ENCODE peak calls at places on chromosomes 6 and 20, in four cellular contexts. P is IMR-90, E is H9, H is neuronal stem cell. Y is an unnamed sample.

GRCh38 chr6:29887819-29888581 is 54.3 kb upstream of the HLA-A start:
- DNase-seq in E (peak), P (peak), H (peak), Y (peak)

GRCh38 chr20:14477125-14477524 is 139.7 kb upstream of the FLRT3 start:
- DNase-seq in P (peak), H (no peak), E (no peak), Y (no peak)

GRCh38 chr6:56091159-56091869 is 156.1 kb downstream of the COL21A1 start:
- DNase-seq in P (peak), E (no peak), H (no peak), Y (peak)

GRCh38 chr20:51679254-51679921 is 88.8 kb downstream of the ATP9A start:
- DNase-seq in P (no peak), E (no peak), H (no peak), Y (no peak)

GRCh38 chr6:159729598-159729997 is 2.3 kb downstream of the WTAP start:
- DNase-seq in E (no peak), H (no peak), P (peak), Y (no peak)

GRCh38 chr6:144346719-144347446 is 61.7 kb downstream of the UTRN start:
- DNase-seq in P (peak), E (no peak), H (no peak), Y (peak)

GRCh38 chr6:3568396-3569082 is 111.7 kb upstream of the SLC22A23 start:
- DNase-seq in P (peak), E (no peak), H (no peak), Y (no peak)

GRCh38 chr6:168407842-168408241 is 33.1 kb upstream of the SMOC2 start:
- DNase-seq in E (peak), H (no peak), P (no peak), Y (no peak)

GRCh38 chr20:52915564-52915963 is 56.6 kb upstream of the TSHZ2 start:
- DNase-seq in H (no peak), P (no peak), E (no peak), Y (no peak)

GRCh38 chr6:137094411-137095008 is 49.7 kb upstream of the IL20RA start:
- DNase-seq in H (peak), P (peak), E (peak), Y (peak)

GRCh38 chr6:100258752-100259151 is 206.0 kb downstream of the SIM1 start:
- DNase-seq in H (no peak), E (no peak), P (no peak), Y (no peak)

GRCh38 chr6:118896339-118897136 is 2.6 kb downstream of the ASF1A start:
- DNase-seq in P (peak), E (no peak), H (no peak), Y (peak)

DNA sequence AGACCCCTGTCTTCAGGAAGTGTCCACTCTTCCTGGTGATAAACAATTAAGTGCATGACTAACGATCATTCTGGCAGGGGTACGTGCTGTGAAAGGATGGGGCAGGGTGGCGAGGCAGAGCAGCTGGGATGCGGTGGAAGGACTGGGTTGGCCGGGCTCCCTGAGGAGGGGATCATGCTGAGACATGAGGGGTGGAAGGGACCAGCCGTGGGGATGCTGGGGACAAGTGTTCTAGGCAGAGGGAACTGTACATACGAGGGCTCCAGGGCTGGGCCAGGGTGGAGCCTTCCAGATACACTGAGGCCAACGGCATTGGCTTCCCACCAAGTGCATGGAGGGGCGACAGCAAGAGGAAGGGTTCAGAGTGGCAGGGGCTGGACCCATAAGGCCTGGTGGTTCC is 65.7 kb upstream of the SIRPA start:
- DNase-seq in H (no peak), E (no peak), P (no peak), Y (no peak)
- H4K91ac ChIP-seq in H (peak), E (no peak), P (peak), Y (no peak)

GRCh38 chr6:170312876-170313275 is 6.3 kb downstream of the FAM120B start:
- DNase-seq in P (no peak), H (no peak), E (no peak), Y (no peak)

GRCh38 chr6:170311696-170312095 is 5.1 kb downstream of the FAM120B start:
- DNase-seq in P (peak), H (no peak), E (no peak), Y (no peak)

GRCh38 chr6:170314983-170315382 is 8.4 kb downstream of the FAM120B start:
- DNase-seq in E (no peak), P (peak), H (no peak), Y (no peak)

GRCh38 chr6:170316071-170316470 is 9.5 kb downstream of the FAM120B start:
- DNase-seq in P (peak), H (no peak), E (no peak), Y (peak)

GRCh38 chr6:170313716-170314295 is 7.2 kb downstream of the FAM120B start:
- DNase-seq in E (peak), P (peak), H (no peak), Y (no peak)
- H2AK5ac ChIP-seq in E (no peak), P (no peak), H (no peak), Y (no peak)

GRCh38 chr20:24444531-24445190 is 24.8 kb upstream of the SYNDIG1 start:
- DNase-seq in E (no peak), P (no peak), H (no peak), Y (no peak)

GRCh38 chr20:24445510-24446170 is 23.8 kb upstream of the SYNDIG1 start:
- DNase-seq in H (no peak), E (no peak), P (no peak), Y (no peak)

GRCh38 chr20:24443436-24443835 is 26.0 kb upstream of the SYNDIG1 start:
- DNase-seq in E (peak), H (no peak), P (no peak), Y (no peak)

GRCh38 chr20:24441600-24441999 is 27.8 kb upstream of the SYNDIG1 start:
- DNase-seq in H (no peak), P (no peak), E (no peak), Y (no peak)

DNA sequence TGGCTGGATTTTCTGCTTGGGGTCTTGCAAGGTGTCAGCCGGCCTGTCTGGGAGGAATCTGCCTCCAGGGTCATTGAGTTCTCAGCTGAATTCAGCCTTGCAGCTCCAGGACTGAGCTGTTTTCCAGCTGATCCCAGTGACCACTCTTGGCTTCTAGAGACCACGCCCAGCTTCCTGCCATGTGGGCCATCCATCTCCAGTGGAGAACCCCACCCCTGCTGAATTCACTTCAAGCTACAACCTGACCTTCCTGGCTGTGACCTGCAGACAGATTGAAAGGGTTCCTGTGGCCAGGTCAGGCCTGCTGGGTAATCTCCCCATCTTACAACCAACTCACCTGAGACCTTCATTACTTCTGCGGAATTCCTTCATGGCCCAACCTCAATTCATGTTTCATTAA is 26.5 kb upstream of the SYNDIG1 start:
- DNase-seq in E (no peak), H (no peak), P (no peak), Y (no peak)
- H4K91ac ChIP-seq in E (no peak), H (no peak), P (no peak), Y (no peak)

GRCh38 chr6:31173406-31173805 is 2.9 kb upstream of the POU5F1 start:
- DNase-seq in H (no peak), E (no peak), P (no peak), Y (no peak)
- H2AK5ac ChIP-seq in H (no peak), E (no peak), P (no peak), Y (no peak)

GRCh38 chr6:44226368-44227137 is 3.2 kb downstream of the SLC29A1 start:
- DNase-seq in H (no peak), E (no peak), P (no peak), Y (no peak)
- H4K91ac ChIP-seq in H (no peak), E (no peak), P (no peak), Y (peak)

GRCh38 chr6:34526241-34526972 is 29.7 kb downstream of the SPDEF start:
- DNase-seq in H (no peak), P (no peak), E (no peak), Y (peak)

GRCh38 chr6:34528996-34529664 is 27.0 kb downstream of the SPDEF start:
- DNase-seq in H (no peak), E (no peak), P (no peak), Y (no peak)

GRCh38 chr6:34529665-34530327 is 26.3 kb downstream of the SPDEF start:
- DNase-seq in E (no peak), P (no peak), H (no peak), Y (no peak)

GRCh38 chr6:34526992-34527728 is 29.0 kb downstream of the SPDEF start:
- DNase-seq in H (peak), P (peak), E (peak), Y (peak)

GRCh38 chr6:34527751-34528670 is 28.1 kb downstream of the SPDEF start:
- DNase-seq in P (no peak), E (no peak), H (no peak), Y (no peak)
- H2AK5ac ChIP-seq in P (no peak), E (no peak), H (peak), Y (no peak)

GRCh38 chr6:108558372-108559096 is 2.2 kb upstream of the FOXO3 start:
- DNase-seq in H (peak), E (peak), P (peak), Y (peak)
- H4K91ac ChIP-seq in H (no peak), E (no peak), P (peak), Y (peak)

GRCh38 chr6:14822689-14823088 is 423.2 kb upstream of the JARID2 start:
- DNase-seq in P (peak), H (no peak), E (no peak), Y (no peak)
- H2AK5ac ChIP-seq in P (peak), H (no peak), E (no peak), Y (no peak)

GRCh38 chr6:142945446-142946180 is 637 bp upstream of the HIVEP2 start:
- DNase-seq in P (no peak), H (peak), E (no peak), Y (no peak)
- H4K91ac ChIP-seq in P (peak), H (no peak), E (no peak), Y (peak)

GRCh38 chr20:37357481-37358365 is 11.8 kb downstream of the SRC start:
- DNase-seq in P (no peak), H (no peak), E (no peak), Y (no peak)
- H2AK5ac ChIP-seq in P (no peak), H (peak), E (no peak), Y (no peak)